ENCODE peak calls at places on chromosome 20, in four cellular contexts. H is fibroblast of lung, Y is trophoblast cell, P is thyroid gland. N is an unnamed sample. For H3K9me3 and H3K4me1, the result is how much of the 10 kb centered on the place peaks cover.

GRCh38 chr20:62267543-62267942 is 29.2 kb downstream of the OSBPL2 start:
- DNase-seq in Y (peak), P (no peak), H (no peak), N (no peak)

GRCh38 chr20:35604444-35604750 is 11.2 kb upstream of the SPAG4 start:
- DNase-seq in Y (no peak), P (peak), H (no peak), N (no peak)

GRCh38 chr20:53411129-53411528 is 182.5 kb downstream of the ZNF217 start:
- DNase-seq in P (no peak), Y (no peak), H (no peak), N (no peak)

GRCh38 chr20:2130668-2131067 is 29.0 kb downstream of the STK35 start:
- DNase-seq in P (no peak), H (no peak), Y (no peak), N (no peak)

GRCh38 chr20:49394264-49394663 is 88.2 kb downstream of the KCNB1 start:
- DNase-seq in P (no peak), H (no peak), Y (no peak), N (no peak)

GRCh38 chr20:37319120-37319717 is 26.7 kb upstream of the SRC start:
- DNase-seq in Y (no peak), H (no peak), P (no peak), N (no peak)

GRCh38 chr20:50663095-50663821 is 28.1 kb downstream of the RIPOR3 start:
- DNase-seq in H (no peak), P (peak), Y (peak), N (peak)

GRCh38 chr20:21302645-21303060 is 478 bp upstream of the XRN2 start:
- DNase-seq in P (no peak), H (no peak), Y (no peak), N (no peak)

GRCh38 chr20:57770852-57771746 is 61.3 kb upstream of the PMEPA1 start:
- DNase-seq in Y (peak), P (no peak), H (no peak), N (no peak)

GRCh38 chr20:2840967-2841531 is 504 bp downstream of the VPS16 start:
- DNase-seq in H (peak), Y (no peak), P (peak), N (peak)

GRCh38 chr20:57056651-57057050 is 209.8 kb downstream of the BMP7 start:
- DNase-seq in P (no peak), H (no peak), Y (no peak), N (no peak)

GRCh38 chr20:57049298-57049697 is 217.1 kb downstream of the BMP7 start:
- DNase-seq in P (no peak), Y (no peak), H (no peak), N (no peak)

GRCh38 chr20:4318891-4319290 is 303.5 kb upstream of the RNF24 start:
- DNase-seq in P (no peak), H (no peak), Y (no peak), N (no peak)

GRCh38 chr20:4100679-4101078 is 85.3 kb upstream of the RNF24 start:
- DNase-seq in H (peak), Y (no peak), P (no peak), N (no peak)

GRCh38 chr20:39358052-39358451 is 395.9 kb downstream of the DHX35 start:
- DNase-seq in P (no peak), H (no peak), Y (no peak), N (no peak)

GRCh38 chr20:2114990-2115681 is 13.5 kb downstream of the STK35 start:
- DNase-seq in H (peak), Y (no peak), P (no peak), N (peak)

GRCh38 chr20:50900261-50900660 is 31.0 kb downstream of the ADNP start:
- DNase-seq in P (no peak), H (no peak), Y (no peak), N (no peak)

GRCh38 chr20:36391955-36392354 is 85.8 kb downstream of the DLGAP4 start:
- DNase-seq in H (no peak), Y (no peak), P (no peak), N (no peak)

GRCh38 chr20:32581839-32582658 is 3.1 kb downstream of the NOL4L start:
- DNase-seq in P (no peak), Y (no peak), H (no peak), N (no peak)

GRCh38 chr20:6091661-6092060 is 31.2 kb downstream of the FERMT1 start:
- DNase-seq in H (no peak), Y (peak), P (no peak), N (no peak)

GRCh38 chr20:8043687-8044278 is 24.2 kb upstream of the TMX4 start:
- DNase-seq in P (no peak), Y (peak), H (peak), N (no peak)

GRCh38 chr20:60765821-60766403 is 486.1 kb upstream of the CDH4 start:
- DNase-seq in P (peak), Y (no peak), H (no peak), N (no peak)

DNA sequence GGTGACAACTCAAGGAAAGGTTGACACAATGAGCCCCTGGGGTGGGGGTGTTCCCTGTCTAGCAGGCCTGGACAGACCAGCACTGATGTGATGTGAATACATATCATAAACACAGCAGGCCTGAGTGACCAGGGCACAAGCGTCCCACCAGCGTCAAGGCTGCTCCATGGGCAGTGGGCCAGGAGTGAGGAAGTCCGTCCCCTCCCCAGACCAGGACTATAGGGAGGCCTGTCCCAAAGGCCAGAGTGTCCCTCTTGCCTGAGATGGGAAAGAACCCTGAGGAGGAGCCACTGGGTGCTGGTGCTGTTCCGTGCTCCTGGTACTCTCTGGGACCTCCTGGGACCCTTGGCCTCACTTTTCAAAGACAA is 44.6 kb downstream of the RRBP1 start:
- DNase-seq in H (no peak), Y (no peak), P (no peak), N (no peak)
- H3K27ac ChIP-seq in H (peak), Y (no peak), P (peak), N (no peak)

GRCh38 chr20:47744803-47745202 is 40.5 kb downstream of the SULF2 start:
- DNase-seq in H (no peak), P (no peak), Y (no peak), N (no peak)
- H3K9me3 ChIP-seq in H (under half), P (under half), Y (under half), N (under half)

GRCh38 chr20:17872434-17872833 is 96.2 kb downstream of the SNX5 start:
- DNase-seq in Y (no peak), P (no peak), H (no peak), N (no peak)
- H3K4me1 ChIP-seq in Y (under half), P (under half), H (under half), N (under half)

GRCh38 chr20:460707-461106 is 1.6 kb downstream of the TBC1D20 start:
- DNase-seq in Y (no peak), H (peak), P (peak), N (peak)

GRCh38 chr20:458766-459165 is 3.6 kb downstream of the TBC1D20 start:
- DNase-seq in H (no peak), P (no peak), Y (no peak), N (no peak)

GRCh38 chr20:460180-460579 is 2.2 kb downstream of the TBC1D20 start:
- DNase-seq in P (no peak), H (no peak), Y (no peak), N (no peak)

DNA sequence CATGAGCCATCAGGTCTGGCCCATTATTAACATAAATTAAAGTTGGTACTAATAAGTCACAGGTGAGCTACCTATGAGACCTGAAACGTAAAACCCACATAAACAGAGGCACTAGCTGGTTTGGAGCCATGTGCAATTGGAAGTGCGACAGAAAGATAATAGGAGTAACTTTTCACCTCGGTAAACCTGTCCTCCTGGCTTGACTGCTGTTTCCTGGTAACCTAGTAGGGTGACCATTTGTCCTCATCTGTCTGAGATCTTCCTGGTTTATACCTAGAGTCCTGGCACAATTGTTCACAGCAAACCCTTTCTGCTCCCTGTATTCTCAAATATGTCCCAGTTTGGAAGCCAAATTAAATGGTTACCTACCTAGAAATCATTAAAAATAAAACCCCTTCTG is 7.4 kb downstream of the TBC1D20 start:
- DNase-seq in Y (peak), H (no peak), P (no peak), N (no peak)
- H3K27ac ChIP-seq in Y (no peak), H (no peak), P (no peak), N (no peak)

GRCh38 chr20:63295846-63296245 is 2.9 kb downstream of the COL20A1 start:
- DNase-seq in P (no peak), Y (no peak), H (no peak), N (no peak)
- H3K9me3 ChIP-seq in P (under half), Y (under half), H (under half), N (under half)

DNA sequence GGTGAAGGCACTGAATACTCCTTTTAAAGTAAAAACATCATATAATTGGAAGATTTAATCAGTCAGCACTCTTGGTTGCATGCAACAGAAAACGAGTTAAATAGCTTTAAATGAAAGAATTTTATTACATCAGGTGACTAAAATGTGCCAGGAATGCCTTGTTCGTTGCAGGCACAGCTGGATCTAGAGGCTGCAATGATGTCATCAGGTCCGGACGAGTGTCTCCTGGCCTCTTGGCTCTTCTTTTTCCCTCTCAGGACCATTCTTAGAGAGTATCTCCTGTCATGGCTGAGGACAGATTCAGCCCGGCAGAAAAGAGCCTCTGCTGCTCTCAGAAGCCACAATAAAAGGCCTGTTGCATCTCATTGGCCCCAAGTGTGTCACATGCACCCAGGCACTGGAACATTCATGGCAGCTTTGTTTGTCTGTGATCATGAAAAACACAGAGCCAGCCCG is 510.7 kb upstream of the SULF2 start:
- DNase-seq in Y (peak), P (peak), H (peak), N (no peak)
- H3K4me1 ChIP-seq in Y (under half), P (under half), H (under half), N (under half)

DNA sequence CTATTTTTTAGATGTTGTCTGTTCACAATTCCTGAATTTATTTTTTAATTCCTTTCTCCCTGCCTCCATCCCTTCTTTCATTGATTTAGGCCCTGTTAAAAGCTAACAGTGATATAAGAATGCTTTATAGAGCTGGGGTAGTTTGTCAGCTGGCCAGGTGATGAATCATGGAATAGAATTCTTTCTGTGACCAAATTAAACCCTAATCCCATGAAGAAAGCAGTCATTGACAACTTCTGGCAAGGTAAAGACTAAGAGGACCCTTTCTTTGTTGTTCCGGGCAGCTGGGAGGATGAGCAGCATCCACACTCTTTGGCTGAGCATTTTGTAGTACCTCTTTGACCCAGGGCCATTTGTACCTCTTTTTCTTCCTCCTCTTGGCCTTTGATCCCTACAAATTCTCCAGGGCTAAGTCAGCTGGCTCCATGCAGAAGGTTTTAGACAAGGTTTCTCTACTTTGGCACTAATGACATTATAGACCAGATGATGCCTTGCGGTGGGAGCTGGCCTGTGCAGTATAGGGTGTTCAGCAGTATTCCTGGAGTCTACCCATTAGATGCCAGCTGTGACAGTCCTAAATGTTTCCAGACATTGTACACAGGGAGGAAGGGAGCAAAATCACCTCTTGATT is 102.9 kb downstream of the SLX4IP start:
- DNase-seq in P (no peak), H (peak), Y (no peak), N (no peak)
- H3K27ac ChIP-seq in P (no peak), H (no peak), Y (no peak), N (no peak)